ENCODE peak calls at places on chromosomes 6 and 20, in six cellular contexts. E is colonic mucosa, Z is adrenal gland, P is cardiac muscle cell, R is GM12865, H is OCI-LY7. G is an unnamed sample.

GRCh38 chr6:81683928-81684327 is 68.6 kb downstream of the TENT5A start:
- DNase-seq in H (no peak), Z (no peak), P (peak), E (no peak), R (no peak), G (no peak)

GRCh38 chr6:15434823-15435380 is 189.0 kb downstream of the JARID2 start:
- DNase-seq in R (peak), Z (no peak), H (no peak), P (no peak), E (no peak), G (no peak)

GRCh38 chr20:1761116-1761515 is 103.5 kb upstream of the SIRPG start:
- DNase-seq in R (no peak), E (no peak), Z (peak), H (no peak), P (peak), G (no peak)

GRCh38 chr20:58514321-58515239 is 619 bp downstream of the APCDD1L start:
- DNase-seq in Z (no peak), P (peak), R (no peak), E (no peak), H (no peak), G (no peak)

GRCh38 chr6:101722481-101722880 is 329.0 kb downstream of the GRIK2 start:
- DNase-seq in H (no peak), Z (no peak), E (no peak), R (no peak), P (peak), G (no peak)

GRCh38 chr6:78854501-78854900 is 12.8 kb upstream of the IRAK1BP1 start:
- DNase-seq in R (no peak), P (no peak), H (no peak), E (no peak), Z (no peak), G (no peak)

GRCh38 chr20:49562341-49563014 is 5.5 kb downstream of the PTGIS start:
- DNase-seq in R (no peak), H (no peak), P (peak), Z (peak), E (peak), G (peak)

GRCh38 chr6:116779569-116780164 is 14.1 kb upstream of the FAM162B start:
- DNase-seq in P (peak), R (peak), H (peak), E (no peak), Z (no peak), G (no peak)

GRCh38 chr20:33359399-33360261 is 41.7 kb downstream of the CDK5RAP1 start:
- DNase-seq in P (peak), H (no peak), Z (no peak), R (no peak), E (no peak), G (no peak)

GRCh38 chr6:161237176-161237575 is 36.7 kb downstream of the AGPAT4 start:
- DNase-seq in E (no peak), R (no peak), P (no peak), Z (no peak), H (no peak), G (no peak)

GRCh38 chr6:46023216-46023915 is 7.7 kb upstream of the CLIC5 start:
- DNase-seq in R (no peak), Z (no peak), E (no peak), H (no peak), P (peak), G (no peak)

GRCh38 chr6:1901556-1901955 is 291.8 kb downstream of the FOXC1 start:
- DNase-seq in H (no peak), E (no peak), Z (peak), R (no peak), P (peak), G (no peak)

GRCh38 chr6:145813285-145814034 is 1.1 kb downstream of the FBXO30 start:
- DNase-seq in P (peak), Z (no peak), R (no peak), E (no peak), H (peak), G (no peak)

GRCh38 chr20:50728981-50729874 is 2.2 kb upstream of the PARD6B start:
- DNase-seq in H (peak), Z (no peak), E (peak), R (no peak), P (no peak), G (no peak)

GRCh38 chr20:46293084-46293483 is 15.2 kb downstream of the CDH22 start:
- DNase-seq in R (peak), E (no peak), P (peak), Z (peak), H (peak), G (no peak)

GRCh38 chr6:112253842-112254816 is at the start of gene LAMA4:
- DNase-seq in Z (peak), E (peak), P (peak), H (no peak), R (no peak), G (no peak)

GRCh38 chr20:61767776-61768494 is 297.7 kb downstream of the TAF4 start:
- DNase-seq in P (no peak), Z (no peak), R (no peak), E (no peak), H (no peak), G (no peak)

GRCh38 chr6:138540468-138540867 is 41.2 kb upstream of the NHSL1 start:
- DNase-seq in R (no peak), H (no peak), P (peak), E (no peak), Z (no peak), G (no peak)

GRCh38 chr6:20790032-20790791 is 256.0 kb downstream of the CDKAL1 start:
- DNase-seq in P (no peak), H (no peak), Z (no peak), R (no peak), E (no peak), G (no peak)

GRCh38 chr6:44715188-44715587 is 327.7 kb downstream of the CDC5L start:
- DNase-seq in R (no peak), P (no peak), H (no peak), Z (no peak), E (no peak), G (peak)

GRCh38 chr6:26118999-26119398 is 31.8 kb downstream of the HFE start:
- DNase-seq in R (no peak), Z (no peak), P (peak), H (no peak), E (no peak), G (no peak)

GRCh38 chr20:13533946-13534345 is 104.8 kb downstream of the TASP1 start:
- DNase-seq in E (no peak), P (peak), Z (no peak), R (no peak), H (no peak), G (no peak)

GRCh38 chr6:90413867-90414266 is 117.2 kb upstream of the BACH2 start:
- DNase-seq in Z (peak), R (peak), H (peak), E (peak), P (peak), G (no peak)

GRCh38 chr20:47392015-47392720 is 35.7 kb upstream of the ZMYND8 start:
- DNase-seq in E (peak), H (peak), R (peak), P (peak), Z (peak), G (no peak)

GRCh38 chr6:20279051-20279450 is 66.8 kb upstream of the MBOAT1 start:
- DNase-seq in H (no peak), E (no peak), P (no peak), Z (no peak), R (no peak), G (no peak)

GRCh38 chr6:53325785-53326184 is 23.0 kb downstream of the ELOVL5 start:
- DNase-seq in R (no peak), Z (no peak), E (no peak), H (no peak), P (no peak), G (no peak)

GRCh38 chr20:48283470-48284110 is 498.3 kb upstream of the SULF2 start:
- DNase-seq in H (no peak), R (no peak), Z (peak), P (peak), E (peak), G (peak)

GRCh38 chr6:40936810-40937209 is 102.2 kb downstream of the UNC5CL start:
- DNase-seq in P (peak), Z (peak), R (no peak), E (no peak), H (no peak), G (no peak)

GRCh38 chr6:32163559-32164258 is 686 bp upstream of the EGFL8 start:
- DNase-seq in R (no peak), H (no peak), E (no peak), Z (no peak), P (no peak), G (no peak)

GRCh38 chr6:153511896-153512496 is 380.9 kb upstream of the RGS17 start:
- DNase-seq in P (peak), H (peak), R (peak), E (no peak), Z (peak), G (no peak)

GRCh38 chr20:58743929-58744534 is 51.4 kb downstream of the NPEPL1 start:
- DNase-seq in R (no peak), E (no peak), P (no peak), H (no peak), Z (no peak), G (no peak)

GRCh38 chr20:42179768-42180167 is 561.6 kb upstream of the CHD6 start:
- DNase-seq in P (no peak), Z (peak), R (peak), H (no peak), E (no peak), G (no peak)

GRCh38 chr6:39169448-39170344 is 54.7 kb upstream of the SAYSD1 start:
- DNase-seq in H (no peak), R (no peak), E (peak), P (no peak), Z (peak), G (no peak)

GRCh38 chr20:24766826-24767622 is 182.0 kb upstream of the CST7 start:
- DNase-seq in P (no peak), E (no peak), Z (no peak), R (no peak), H (no peak), G (no peak)

GRCh38 chr6:108175592-108176279 is 9.9 kb downstream of the NR2E1 start:
- DNase-seq in Z (peak), E (no peak), R (no peak), H (peak), P (no peak), G (peak)

GRCh38 chr6:108171918-108172516 is 6.2 kb downstream of the NR2E1 start:
- DNase-seq in E (no peak), Z (no peak), R (no peak), P (no peak), H (no peak), G (peak)

GRCh38 chr6:108174371-108175175 is 8.8 kb downstream of the NR2E1 start:
- DNase-seq in R (no peak), E (no peak), Z (no peak), H (no peak), P (peak), G (no peak)

GRCh38 chr6:108176281-108177089 is 10.7 kb downstream of the NR2E1 start:
- DNase-seq in Z (no peak), R (no peak), H (no peak), P (no peak), E (no peak), G (peak)

DNA sequence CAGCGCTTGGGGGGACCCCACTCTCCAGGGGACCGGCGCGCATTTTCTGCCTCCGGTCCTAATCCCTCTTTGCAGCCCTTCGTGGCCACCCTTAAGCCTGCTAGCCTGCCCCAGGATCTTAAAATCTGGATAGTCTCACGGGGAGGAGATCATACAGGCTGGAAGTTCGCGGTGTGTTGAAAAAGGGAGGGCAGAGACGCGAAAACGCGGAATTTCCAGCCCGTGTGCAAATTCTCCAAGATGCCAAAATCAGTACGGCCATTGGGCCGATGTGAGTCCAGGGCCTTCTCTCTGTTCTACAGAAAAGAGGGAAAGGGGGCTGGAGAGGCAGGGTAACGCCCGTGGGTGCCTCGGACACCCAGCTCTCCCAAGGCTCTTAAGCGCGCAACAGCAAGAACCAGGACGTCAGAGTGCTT is 9.4 kb downstream of the NR2E1 start:
- DNase-seq in P (no peak), H (no peak), E (no peak), Z (no peak), R (no peak), G (peak)
- H3K4me3 ChIP-seq in P (peak), H (no peak), E (peak), Z (no peak), R (no peak), G (peak)

GRCh38 chr20:35743693-35744491 is 1.8 kb upstream of the RBM39 start:
- DNase-seq in P (no peak), Z (peak), E (no peak), R (peak), H (peak), G (no peak)

GRCh38 chr20:35742741-35743523 is 872 bp upstream of the RBM39 start:
- DNase-seq in Z (no peak), R (peak), H (peak), E (no peak), P (peak), G (no peak)

GRCh38 chr20:35738410-35739179 is 3.5 kb downstream of the RBM39 start:
- DNase-seq in E (no peak), H (no peak), R (no peak), P (no peak), Z (no peak), G (no peak)

GRCh38 chr20:35739294-35740163 is 2.5 kb downstream of the RBM39 start:
- DNase-seq in R (peak), Z (peak), E (no peak), P (peak), H (peak), G (no peak)

GRCh38 chr20:35741892-35742740 is at the start of gene RBM39:
- DNase-seq in R (peak), H (peak), P (peak), Z (peak), E (peak), G (peak)
- TF ChIP-seq CTCF in R (no peak), H (peak), P (peak), Z (peak), E (peak), G (peak)

GRCh38 chr6:148513145-148514071 is 170.8 kb downstream of the SASH1 start:
- DNase-seq in Z (no peak), E (no peak), H (no peak), R (no peak), P (peak), G (no peak)
- H3K4me3 ChIP-seq in Z (no peak), E (no peak), H (no peak), R (no peak), P (no peak), G (no peak)

GRCh38 chr6:5516036-5516435 is 254.7 kb downstream of the FARS2 start:
- DNase-seq in Z (no peak), P (no peak), H (no peak), R (peak), E (no peak), G (no peak)

GRCh38 chr6:5513393-5513792 is 252.1 kb downstream of the FARS2 start:
- DNase-seq in Z (no peak), H (no peak), R (no peak), E (no peak), P (no peak), G (no peak)

GRCh38 chr6:5515200-5515599 is 253.9 kb downstream of the FARS2 start:
- DNase-seq in P (no peak), H (no peak), E (no peak), Z (no peak), R (no peak), G (no peak)

GRCh38 chr6:5512422-5512821 is 251.1 kb downstream of the FARS2 start:
- DNase-seq in R (no peak), H (no peak), E (no peak), Z (no peak), P (no peak), G (no peak)

GRCh38 chr6:5514353-5514752 is 253.0 kb downstream of the FARS2 start:
- DNase-seq in E (no peak), Z (no peak), R (peak), H (no peak), P (no peak), G (no peak)
- TF ChIP-seq CTCF in E (no peak), Z (no peak), R (no peak), H (no peak), P (no peak), G (no peak)

DNA sequence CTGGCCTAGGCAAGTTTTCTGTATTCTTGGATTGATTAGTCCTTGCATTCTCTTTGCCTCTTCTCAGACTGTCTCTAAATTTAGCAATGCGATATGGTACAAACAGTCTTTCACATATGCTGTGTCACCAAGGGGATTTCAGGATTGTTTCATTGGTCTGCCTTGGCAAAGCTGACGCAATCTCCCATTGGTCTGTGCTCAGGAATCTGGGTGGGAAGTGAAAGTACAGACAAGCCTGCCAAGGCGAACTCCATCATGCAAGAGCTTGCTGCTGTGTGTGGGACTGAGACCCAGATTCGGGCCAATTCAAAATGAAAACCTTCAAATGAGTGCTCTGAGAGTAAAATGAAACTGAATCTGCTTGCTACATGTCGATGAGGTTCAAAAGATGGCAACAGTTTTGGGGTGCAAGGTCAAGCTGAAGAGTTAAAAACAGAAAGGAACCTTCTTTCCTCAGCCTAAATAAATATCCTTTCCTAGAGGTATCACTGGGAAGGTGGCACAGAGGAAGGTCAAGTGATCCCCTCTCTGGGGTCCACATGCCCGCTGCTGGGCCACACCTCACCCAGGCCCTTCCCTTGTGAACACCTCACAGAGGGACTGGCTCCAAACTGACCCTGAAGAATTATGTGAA is 198.8 kb upstream of the PREP start:
- DNase-seq in R (peak), Z (peak), H (peak), P (peak), E (peak), G (peak)
- H3K4me3 ChIP-seq in R (peak), Z (no peak), H (no peak), P (no peak), E (no peak), G (peak)

GRCh38 chr6:131792091-131792496 is 15.7 kb upstream of the ENPP1 start:
- DNase-seq in Z (no peak), E (no peak), P (no peak), H (no peak), R (no peak), G (no peak)
- TF ChIP-seq CTCF in Z (no peak), E (no peak), P (no peak), H (no peak), R (no peak), G (no peak)

DNA sequence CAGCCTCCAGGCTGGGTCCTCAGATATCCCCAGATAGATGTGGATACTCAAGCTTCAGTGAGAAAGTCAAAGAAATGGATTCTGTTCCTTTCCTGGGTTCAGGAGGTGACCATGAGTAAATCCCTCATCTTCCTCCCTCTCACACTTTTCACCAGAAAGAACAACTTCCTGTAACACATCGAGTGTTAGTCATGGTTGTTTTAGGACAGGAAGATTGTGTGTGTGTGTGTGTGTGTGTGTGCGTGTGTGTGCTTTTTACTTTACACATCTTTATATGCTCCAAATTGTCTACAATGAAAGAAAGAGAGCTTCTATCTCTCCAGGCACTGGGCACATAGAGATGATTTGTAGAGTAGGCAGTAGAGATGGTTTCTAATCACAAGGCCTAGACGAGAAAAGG is 139.9 kb downstream of the TBXT start:
- DNase-seq in H (no peak), E (no peak), P (peak), Z (no peak), R (no peak), G (no peak)
- H3K4me3 ChIP-seq in H (no peak), E (no peak), P (no peak), Z (no peak), R (no peak), G (no peak)

GRCh38 chr6:30640481-30640880 is 6.5 kb upstream of the C6orf136 start:
- DNase-seq in E (no peak), P (no peak), H (no peak), R (no peak), Z (no peak), G (no peak)
- TF ChIP-seq CTCF in E (no peak), P (no peak), H (peak), R (no peak), Z (no peak), G (no peak)